ENCODE peak calls at places on chromosome 15, in eight cellular contexts. V is A549, E is sigmoid colon, P is K562, H is H1, Z is transverse colon, B is tibial nerve, U is suprapubic skin. T is an unnamed sample.

GRCh38 chr15:98787190-98787589 is 138.9 kb downstream of the IGF1R start:
- DNase-seq in V (no peak), E (no peak), P (no peak), H (no peak), Z (no peak), B (no peak), U (no peak), T (no peak)

GRCh38 chr15:59315914-59316428 is 56.7 kb downstream of the MYO1E start:
- DNase-seq in V (no peak), E (no peak), P (no peak), H (no peak), Z (no peak), B (no peak), U (no peak), T (no peak)

GRCh38 chr15:62883938-62884479 is 158.5 kb upstream of the TPM1 start:
- DNase-seq in V (no peak), E (peak), P (no peak), H (no peak), Z (no peak), B (no peak), U (no peak), T (no peak)

GRCh38 chr15:69972436-69972835 is 125.3 kb downstream of the TLE3 start:
- DNase-seq in V (no peak), E (no peak), P (no peak), H (no peak), Z (no peak), B (no peak), U (no peak), T (no peak)

GRCh38 chr15:60672400-60672799 is 193.5 kb upstream of the ICE2 start:
- DNase-seq in V (no peak), E (no peak), P (no peak), H (no peak), Z (no peak), B (no peak), U (no peak), T (no peak)

GRCh38 chr15:98889930-98890695 is 117.5 kb downstream of the PGPEP1L start:
- DNase-seq in V (peak), E (no peak), P (no peak), H (no peak), Z (no peak), B (no peak), U (no peak), T (no peak)

GRCh38 chr15:86773766-86774165 is 694.1 kb downstream of the AGBL1 start:
- DNase-seq in V (no peak), E (no peak), P (no peak), H (no peak), Z (no peak), B (no peak), U (no peak), T (no peak)

GRCh38 chr15:70264014-70264492 is 166.3 kb upstream of the TLE3 start:
- DNase-seq in V (no peak), E (peak), P (no peak), H (no peak), Z (no peak), B (no peak), U (no peak), T (peak)

GRCh38 chr15:76996526-76997401 is 1.8 kb downstream of the PSTPIP1 start:
- DNase-seq in V (no peak), E (peak), P (no peak), H (no peak), Z (no peak), B (peak), U (no peak), T (peak)

GRCh38 chr15:68335655-68336054 is 58.1 kb downstream of the FEM1B start:
- DNase-seq in V (no peak), E (no peak), P (no peak), H (no peak), Z (no peak), B (no peak), U (no peak), T (no peak)

GRCh38 chr15:45796433-45796832 is 161.6 kb downstream of the SQOR start:
- DNase-seq in V (no peak), E (no peak), P (no peak), H (no peak), Z (peak), B (no peak), U (no peak), T (no peak)

GRCh38 chr15:45801543-45801942 is 166.7 kb downstream of the SQOR start:
- DNase-seq in V (no peak), E (no peak), P (no peak), H (no peak), Z (no peak), B (no peak), U (no peak), T (no peak)

GRCh38 chr15:45804028-45804427 is 169.2 kb downstream of the SQOR start:
- DNase-seq in V (no peak), E (no peak), P (no peak), H (no peak), Z (no peak), B (no peak), U (no peak), T (no peak)

GRCh38 chr15:45799508-45799907 is 164.7 kb downstream of the SQOR start:
- DNase-seq in V (no peak), E (no peak), P (no peak), H (no peak), Z (no peak), B (no peak), U (no peak), T (no peak)

DNA sequence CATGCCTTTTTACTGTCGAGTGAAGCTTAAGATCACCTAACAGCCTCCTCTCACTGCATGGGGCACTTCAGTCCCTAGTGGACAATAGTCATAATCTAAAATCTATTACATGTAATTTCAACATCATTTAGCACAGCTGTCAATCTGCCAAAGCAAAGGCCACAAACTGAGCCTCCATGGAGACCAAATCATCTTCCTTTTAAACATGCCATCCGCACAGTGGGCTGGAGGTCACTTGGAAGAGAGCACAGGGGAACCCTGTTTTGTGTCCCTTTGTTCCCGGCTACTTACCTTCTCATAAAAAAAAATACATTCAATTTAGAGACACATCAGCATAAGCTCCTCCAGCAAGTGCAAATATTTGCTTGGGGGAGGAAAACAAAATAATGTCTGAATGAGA is 167.3 kb downstream of the SQOR start:
- DNase-seq in V (peak), E (no peak), P (no peak), H (no peak), Z (peak), B (no peak), U (no peak), T (no peak)
- H3K4me3 ChIP-seq in V (no peak), E (no peak), P (no peak), H (no peak), Z (no peak), B (no peak), U (no peak), T (no peak)

GRCh38 chr15:78083186-78083585 is 5.7 kb upstream of the TBC1D2B start:
- DNase-seq in V (no peak), E (peak), P (no peak), H (no peak), Z (peak), B (no peak), U (no peak), T (peak)
- TF ChIP-seq EP300 in V (no peak), E (no peak), P (no peak), H (no peak), Z (no peak), B (no peak), U (no peak), T (no peak)

GRCh38 chr15:31365032-31365654 is 38.5 kb downstream of the KLF13 start:
- DNase-seq in V (no peak), E (no peak), P (no peak), H (no peak), Z (no peak), B (no peak), U (no peak), T (no peak)

GRCh38 chr15:31367021-31367729 is 40.5 kb downstream of the KLF13 start:
- DNase-seq in V (no peak), E (no peak), P (no peak), H (no peak), Z (no peak), B (no peak), U (no peak), T (no peak)

GRCh38 chr15:31365655-31366127 is 39.1 kb downstream of the KLF13 start:
- DNase-seq in V (no peak), E (peak), P (peak), H (peak), Z (peak), B (peak), U (peak), T (peak)

GRCh38 chr15:31367730-31368344 is 41.2 kb downstream of the KLF13 start:
- DNase-seq in V (no peak), E (no peak), P (no peak), H (no peak), Z (peak), B (no peak), U (no peak), T (no peak)

GRCh38 chr15:31366169-31366734 is 39.6 kb downstream of the KLF13 start:
- DNase-seq in V (no peak), E (peak), P (peak), H (no peak), Z (peak), B (peak), U (no peak), T (peak)
- TF ChIP-seq POLR2A in V (no peak), E (no peak), P (no peak), H (no peak), Z (no peak), B (no peak), U (no peak), T (no peak)

DNA sequence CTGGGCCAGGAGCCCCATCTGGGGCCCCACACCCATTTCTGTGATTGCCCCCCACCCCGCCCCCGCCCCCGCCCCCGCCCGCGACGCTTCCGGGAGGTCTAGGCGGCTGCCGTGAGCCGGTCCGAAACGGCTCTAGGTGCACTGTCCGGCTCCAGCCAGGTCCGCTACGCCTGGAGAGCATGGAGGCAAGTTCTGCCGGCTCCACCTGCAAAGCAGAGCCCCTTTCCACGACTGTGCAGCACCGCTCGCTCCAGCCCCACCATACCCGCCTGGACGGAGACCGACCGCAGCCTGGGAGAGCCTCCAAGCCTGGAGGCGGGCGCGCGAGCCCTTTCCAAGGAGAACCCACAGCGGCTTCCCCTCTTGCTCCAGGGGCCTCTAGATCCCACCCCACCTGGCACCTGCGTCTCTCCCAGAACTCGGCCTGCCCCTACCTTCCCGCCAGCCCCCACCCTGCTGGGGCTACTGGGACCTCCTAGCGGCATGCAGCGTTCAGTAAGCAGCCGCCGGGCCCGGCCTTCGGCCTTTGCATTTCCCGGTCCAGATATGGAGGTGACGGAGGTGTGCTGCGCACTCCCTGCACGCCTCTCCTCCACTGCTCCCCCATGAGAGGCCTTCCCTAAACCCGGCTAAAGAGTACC is 66.2 kb downstream of the KLF13 start:
- DNase-seq in V (no peak), E (peak), P (no peak), H (peak), Z (peak), B (no peak), U (no peak), T (peak)
- H3K4me3 ChIP-seq in V (peak), E (peak), P (no peak), H (peak), Z (peak), B (peak), U (peak), T (peak)

GRCh38 chr15:55734641-55735040 is 8.3 kb downstream of the PRTG start:
- DNase-seq in V (no peak), E (no peak), P (no peak), H (no peak), Z (no peak), B (no peak), U (no peak), T (no peak)

GRCh38 chr15:55738715-55739114 is 4.2 kb downstream of the PRTG start:
- DNase-seq in V (no peak), E (no peak), P (no peak), H (no peak), Z (no peak), B (no peak), U (no peak), T (no peak)

GRCh38 chr15:55740479-55740878 is 2.5 kb downstream of the PRTG start:
- DNase-seq in V (no peak), E (no peak), P (no peak), H (no peak), Z (no peak), B (no peak), U (no peak), T (no peak)

GRCh38 chr15:55739641-55740040 is 3.3 kb downstream of the PRTG start:
- DNase-seq in V (no peak), E (no peak), P (no peak), H (no peak), Z (no peak), B (no peak), U (no peak), T (no peak)

DNA sequence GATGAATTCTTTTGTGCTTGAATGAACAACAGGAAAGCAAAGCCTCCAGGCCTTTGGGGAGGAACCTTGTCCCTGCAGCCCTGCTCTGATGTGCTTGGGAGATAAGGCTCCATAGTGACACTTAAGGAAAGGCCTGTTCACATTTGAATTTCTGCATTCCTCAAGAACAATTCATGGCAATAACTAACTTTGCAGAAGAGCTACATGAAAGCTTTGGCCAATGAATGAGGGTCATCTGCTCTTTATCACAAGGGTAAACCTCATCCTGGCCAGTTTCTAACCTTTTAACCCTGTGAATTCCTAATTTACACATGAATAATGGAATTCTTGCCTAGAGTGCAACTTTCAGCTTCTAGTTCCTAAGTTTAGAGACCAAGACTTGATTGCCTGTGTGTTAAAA is 5.6 kb downstream of the PRTG start:
- DNase-seq in V (peak), E (no peak), P (no peak), H (no peak), Z (no peak), B (no peak), U (no peak), T (no peak)
- TF ChIP-seq EP300 in V (no peak), E (no peak), P (no peak), H (no peak), Z (no peak), B (no peak), U (no peak), T (no peak)